ENCODE peak calls at places on chromosomes 5 and 9, in six cellular contexts. T is AG10803, E is tibial artery, Z is fibroblast of the aortic adventitia, D is AG09309, G is coronary artery. U is an unnamed sample.
A peak's percentile ranks its signal among the peaks of the same experiment; 100 is the strongest.

GRCh38 chr9:15271403-15271802 is 35.6 kb downstream of the TTC39B start:
- DNase-seq in T (no peak), E (no peak), Z (no peak), D (no peak), G (no peak), U (no peak)

GRCh38 chr5:2750758-2751464 is 566 bp downstream of the IRX2 start:
- DNase-seq in T (peak; percentile 32), E (no peak), Z (peak; percentile 9), D (no peak), G (peak; percentile 54), U (no peak)

GRCh38 chr5:127556609-127557348 is 39.3 kb downstream of the PRRC1 start:
- DNase-seq in T (no peak), E (no peak), Z (no peak), D (no peak), G (no peak), U (no peak)

GRCh38 chr5:56829137-56829536 is 13.8 kb downstream of the MAP3K1 start:
- DNase-seq in T (no peak), E (no peak), Z (no peak), D (no peak), G (no peak), U (no peak)

GRCh38 chr5:167217097-167217743 is 1074.2 kb upstream of the WWC1 start:
- DNase-seq in T (no peak), E (no peak), Z (no peak), D (no peak), G (no peak), U (no peak)

GRCh38 chr9:105656131-105656921 is 5.9 kb upstream of the TAL2 start:
- DNase-seq in T (no peak), E (no peak), Z (no peak), D (no peak), G (no peak), U (no peak)

GRCh38 chr5:181189962-181190710 is 14.9 kb downstream of the TRIM7 start:
- DNase-seq in T (no peak), E (peak; percentile 73), Z (no peak), D (no peak), G (no peak), U (no peak)

GRCh38 chr9:13088734-13089427 is 190.6 kb downstream of the MPDZ start:
- DNase-seq in T (peak; percentile 54), E (no peak), Z (peak; percentile 78), D (no peak), G (no peak), U (no peak)

GRCh38 chr5:72234265-72234700 is 85.8 kb downstream of the MRPS27 start:
- DNase-seq in T (peak; percentile 83), E (no peak), Z (peak; percentile 79), D (no peak), G (no peak), U (peak; percentile 29)

GRCh38 chr9:74496819-74497749 is at the start of gene RORB:
- DNase-seq in T (peak; percentile 8), E (peak; percentile 82), Z (peak; percentile 23), D (no peak), G (no peak), U (no peak)
- H3K4me3 ChIP-seq in T (peak within 1 kb of the TSS; percentile 73), E (peak within 1 kb of the TSS; percentile 64), Z (peak within 1 kb of the TSS; percentile 77), D (peak within 1 kb of the TSS; percentile 56), G (peak within 1 kb of the TSS; percentile 64), U (peak within 1 kb of the TSS; percentile 79)

DNA sequence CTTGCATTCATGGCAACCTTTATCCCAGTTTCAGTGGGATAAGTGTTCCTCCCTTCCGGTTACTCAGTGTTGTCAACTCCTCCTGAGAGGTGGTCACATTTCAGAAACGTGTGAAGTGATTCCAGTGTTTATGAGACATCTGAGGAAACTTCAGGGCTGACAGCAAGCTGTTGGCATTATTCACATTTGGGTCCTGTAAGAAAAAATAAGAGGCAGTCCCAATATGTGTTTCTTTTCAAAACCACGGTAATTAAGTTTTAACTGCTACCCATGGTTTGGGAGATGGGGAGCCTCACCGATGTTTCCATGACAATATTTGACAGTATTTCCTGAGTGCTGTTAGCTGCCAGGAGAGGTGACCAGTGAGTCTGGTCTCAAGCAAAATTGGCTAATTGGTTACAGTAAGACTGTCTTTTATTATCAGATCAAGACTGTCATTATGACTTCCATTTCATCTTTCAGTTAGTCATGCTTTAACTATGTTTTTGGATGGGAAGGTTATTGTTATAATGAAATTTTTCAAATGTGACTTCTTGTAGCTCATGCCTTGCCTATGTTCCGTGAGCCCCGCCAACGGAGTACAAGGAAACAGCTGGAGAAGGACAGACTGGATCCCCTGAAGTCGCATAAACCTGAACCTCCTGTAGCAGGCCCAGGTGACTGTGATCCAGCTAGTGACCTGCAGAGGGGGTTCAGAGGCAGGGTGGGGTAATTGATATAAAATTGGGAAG is 115.3 kb downstream of the GDNF start:
- DNase-seq in T (peak; percentile 76), E (no peak), Z (no peak), D (no peak), G (no peak), U (no peak)
- TF ChIP-seq CTCF in T (peak; percentile 13), E (no peak), Z (no peak), D (peak; percentile 19), G (no peak), U (no peak)

GRCh38 chr9:131546336-131547084 is 1.2 kb downstream of the PRRT1B start:
- DNase-seq in T (no peak), E (no peak), Z (no peak), D (no peak), G (no peak), U (no peak)
- H3K4me3 ChIP-seq in T (peak overlapping the region; percentile 36), E (peak overlapping the region; percentile 34), Z (peak overlapping the region; percentile 42), D (peak overlapping the region; percentile 1), G (peak overlapping the region; percentile 62), U (no peak overlapping the region)

DNA sequence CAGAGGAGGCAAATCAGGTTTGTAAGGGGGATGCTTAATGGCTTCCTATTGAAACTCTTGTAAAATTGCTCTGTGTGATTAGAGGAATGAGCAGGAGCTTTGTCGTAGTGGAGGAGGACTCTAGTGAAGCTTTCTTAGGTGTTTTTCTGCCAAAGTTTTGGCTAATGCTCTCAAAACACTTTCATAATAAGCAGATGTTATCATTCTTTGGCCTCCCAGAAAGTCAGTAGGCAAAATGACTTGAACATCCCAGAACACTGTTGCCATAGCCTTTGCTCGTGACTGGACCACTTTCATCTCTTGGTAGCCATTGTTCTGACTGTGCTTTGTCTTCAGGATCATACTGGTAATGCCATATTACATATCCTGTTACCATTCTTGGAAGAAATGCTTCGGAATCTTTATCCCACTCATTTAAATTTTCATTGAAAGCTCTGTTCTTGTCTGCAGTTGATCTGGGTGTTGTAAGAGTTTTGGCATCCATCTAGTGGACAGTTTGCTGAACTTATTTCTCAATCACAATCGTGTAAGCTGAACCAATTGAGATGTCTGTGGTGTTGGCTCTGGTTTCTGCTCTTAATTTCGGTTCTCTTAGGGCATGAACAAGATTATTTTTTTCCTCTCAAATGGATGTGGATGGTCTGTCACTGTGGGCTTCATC is 187.6 kb downstream of the COMMD10 start:
- DNase-seq in T (peak; percentile 83), E (no peak), Z (peak; percentile 77), D (peak; percentile 42), G (no peak), U (no peak)
- TF ChIP-seq CTCF in T (peak; percentile 36), E (no peak), Z (peak; percentile 37), D (no peak), G (no peak), U (no peak)

DNA sequence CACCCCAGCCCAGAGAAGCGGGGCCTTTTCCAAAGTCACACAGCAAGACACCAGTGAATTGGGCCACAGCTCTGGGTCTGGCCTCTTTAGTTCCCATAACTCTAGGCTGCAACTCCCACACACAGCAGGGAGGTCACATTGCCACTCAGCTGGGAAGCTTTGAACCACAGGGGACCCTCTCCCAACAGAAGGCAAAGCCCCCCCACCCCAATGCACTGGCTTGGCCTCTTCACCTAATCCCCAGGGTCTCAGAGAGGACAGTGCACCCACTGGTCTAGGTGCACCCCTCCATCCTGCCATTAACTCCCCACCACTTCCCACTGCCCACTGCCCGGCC is 156.7 kb upstream of the IER5L start:
- DNase-seq in T (no peak), E (no peak), Z (no peak), D (no peak), G (no peak), U (no peak)
- H3K4me3 ChIP-seq in T (peak overlapping the region; percentile 10), E (peak overlapping the region; percentile 28), Z (no peak overlapping the region), D (no peak overlapping the region), G (peak overlapping the region; percentile 62), U (no peak overlapping the region)